ENCODE peak calls at places on chromosomes 13 and 19, in ten cellular contexts. K is psoas muscle; D is neural crest cell; I is OCI-M1; H is GM23248; R is dermis microvascular lymphatic vessel endothelial cell; L is heart right ventricle; X is activated CD4-positive, alpha-beta T cell treated with anti-CD3 and anti-CD28 coated beads for 24 hours; V is stromal cell of bone marrow; J is RPMI7951. O is an unnamed sample.

GRCh38 chr13:74132768-74133656 is 1.2 kb downstream of the KLF12 start:
- DNase-seq in K (peak), D (peak), I (peak), H (peak), R (no peak), L (peak), X (peak), V (peak), J (no peak), O (no peak)

GRCh38 chr13:43133792-43134191 is 110.4 kb downstream of the DNAJC15 start:
- DNase-seq in K (no peak), D (no peak), I (no peak), H (no peak), R (no peak), L (no peak), X (no peak), V (no peak), J (no peak), O (no peak)

GRCh38 chr13:31517599-31517998 is 221.7 kb upstream of the RXFP2 start:
- DNase-seq in K (no peak), D (no peak), I (no peak), H (no peak), R (no peak), L (no peak), X (no peak), V (no peak), J (no peak), O (no peak)

GRCh38 chr19:18225355-18225701 is 910 bp downstream of the PDE4C start:
- DNase-seq in K (no peak), D (no peak), I (no peak), H (no peak), R (no peak), L (no peak), X (no peak), V (no peak), J (no peak), O (no peak)

GRCh38 chr19:39318071-39318470 is 2.6 kb downstream of the LRFN1 start:
- DNase-seq in K (no peak), D (no peak), I (no peak), H (no peak), R (no peak), L (no peak), X (no peak), V (no peak), J (no peak), O (no peak)

GRCh38 chr13:33275916-33276315 is 9.6 kb downstream of the STARD13 start:
- DNase-seq in K (no peak), D (no peak), I (no peak), H (peak), R (no peak), L (no peak), X (no peak), V (no peak), J (no peak), O (no peak)

GRCh38 chr13:51697181-51697580 is 106.8 kb downstream of the DHRS12 start:
- DNase-seq in K (no peak), D (no peak), I (no peak), H (peak), R (no peak), L (no peak), X (no peak), V (peak), J (no peak), O (no peak)

GRCh38 chr19:5090780-5091575 is 122.1 kb downstream of the KDM4B start:
- DNase-seq in K (no peak), D (no peak), I (peak), H (peak), R (no peak), L (peak), X (no peak), V (peak), J (no peak), O (no peak)

GRCh38 chr13:94595006-94595942 is 678 bp downstream of the TGDS start:
- DNase-seq in K (no peak), D (peak), I (peak), H (peak), R (no peak), L (no peak), X (no peak), V (no peak), J (peak), O (no peak)

GRCh38 chr19:3984584-3984907 is 717 bp downstream of the EEF2 start:
- DNase-seq in K (no peak), D (no peak), I (no peak), H (no peak), R (no peak), L (no peak), X (no peak), V (no peak), J (no peak), O (no peak)

GRCh38 chr19:28586501-28586900 is 626.5 kb downstream of the UQCRFS1 start:
- DNase-seq in K (no peak), D (no peak), I (no peak), H (no peak), R (no peak), L (no peak), X (no peak), V (no peak), J (no peak), O (no peak)

GRCh38 chr13:110711778-110712070 is 1.8 kb upstream of the ING1 start:
- DNase-seq in K (no peak), D (no peak), I (peak), H (peak), R (no peak), L (no peak), X (no peak), V (no peak), J (no peak), O (no peak)

GRCh38 chr13:112253631-112254030 is 122.5 kb upstream of the SPACA7 start:
- DNase-seq in K (no peak), D (no peak), I (no peak), H (no peak), R (no peak), L (no peak), X (no peak), V (no peak), J (no peak), O (no peak)